ENCODE peak calls at places on chromosomes 4 and X, in nine cellular contexts. P is tibial nerve, Y is fibroblast of lung, S is heart left ventricle, J is left ventricle myocardium inferior, E is IMR-90, A is right lobe of liver, T is cardiac muscle cell, I is WERI-Rb-1. X is an unnamed sample.

GRCh38 chrX:40105016-40105790 is 7.4 kb upstream of the BCOR start:
- DNase-seq in P (no peak), Y (no peak), S (peak; percentile 60), J (peak; percentile 52), E (no peak), A (peak; percentile 61), T (peak; percentile 28), I (no peak), X (no peak)

GRCh38 chrX:153477039-153477438 is 6.7 kb upstream of the HAUS7 start:
- DNase-seq in P (no peak), Y (peak; percentile 30), S (peak; percentile 58), J (no peak), E (peak; percentile 59), A (no peak), T (peak; percentile 71), I (peak; percentile 86), X (no peak)

GRCh38 chr4:186554890-186555827 is at the start of gene MTNR1A:
- DNase-seq in P (no peak), Y (peak; percentile 14), S (no peak), J (no peak), E (no peak), A (no peak), T (peak; percentile 13), I (no peak), X (no peak)

GRCh38 chrX:42027367-42028025 is 104.1 kb upstream of the CASK start:
- DNase-seq in P (no peak), Y (no peak), S (no peak), J (no peak), E (no peak), A (no peak), T (no peak), I (no peak), X (no peak)

GRCh38 chrX:9372866-9373265 is 92.0 kb upstream of the TBL1X start:
- DNase-seq in P (no peak), Y (no peak), S (no peak), J (no peak), E (no peak), A (no peak), T (no peak), I (no peak), X (no peak)

GRCh38 chr4:21991537-21991936 is 43.0 kb upstream of the KCNIP4 start:
- DNase-seq in P (no peak), Y (no peak), S (no peak), J (no peak), E (no peak), A (no peak), T (no peak), I (no peak), X (no peak)

GRCh38 chrX:8879750-8880149 is 78.6 kb upstream of the FAM9A start:
- DNase-seq in P (no peak), Y (peak; percentile 18), S (no peak), J (no peak), E (peak; percentile 3), A (no peak), T (peak; percentile 20), I (peak; percentile 41), X (peak; percentile 1)

GRCh38 chr4:116925900-116926457 is 159.4 kb downstream of the TRAM1L1 start:
- DNase-seq in P (no peak), Y (no peak), S (no peak), J (no peak), E (no peak), A (peak; percentile 21), T (no peak), I (peak; percentile 45), X (no peak)

GRCh38 chrX:69374569-69374968 is 129.6 kb upstream of the NALF2 start:
- DNase-seq in P (no peak), Y (no peak), S (peak; percentile 36), J (no peak), E (no peak), A (no peak), T (peak; percentile 8), I (no peak), X (no peak)

GRCh38 chrX:150768580-150769190 is 75.5 kb downstream of the MTMR1 start:
- DNase-seq in P (no peak), Y (no peak), S (no peak), J (no peak), E (no peak), A (no peak), T (no peak), I (no peak), X (no peak)

GRCh38 chrX:68462653-68463052 is 29.4 kb upstream of the OPHN1 start:
- DNase-seq in P (no peak), Y (peak; percentile 58), S (no peak), J (no peak), E (peak; percentile 47), A (no peak), T (peak; percentile 64), I (peak; percentile 7), X (no peak)

GRCh38 chr4:57037982-57038604 is 59.4 kb downstream of the POLR2B start:
- DNase-seq in P (peak; percentile 45), Y (peak; percentile 53), S (peak; percentile 61), J (peak; percentile 58), E (peak; percentile 55), A (peak; percentile 53), T (peak; percentile 70), I (peak; percentile 65), X (no peak)

GRCh38 chrX:39855748-39856129 is 242.0 kb downstream of the BCOR start:
- DNase-seq in P (no peak), Y (peak; percentile 15), S (no peak), J (no peak), E (peak; percentile 43), A (no peak), T (peak; percentile 26), I (peak; percentile 73), X (peak; percentile 71)

GRCh38 chr4:169620846-169621228 is 459 bp downstream of the CLCN3 start:
- DNase-seq in P (no peak), Y (no peak), S (no peak), J (no peak), E (no peak), A (no peak), T (no peak), I (no peak), X (peak; percentile 10)

GRCh38 chr4:71231073-71231752 is 107.6 kb upstream of the SLC4A4 start:
- DNase-seq in P (peak; percentile 45), Y (peak; percentile 94), S (peak; percentile 96), J (peak; percentile 90), E (peak; percentile 59), A (peak; percentile 94), T (peak; percentile 62), I (no peak), X (no peak)

GRCh38 chr4:7839856-7840255 is 99.8 kb downstream of the AFAP1 start:
- DNase-seq in P (no peak), Y (no peak), S (no peak), J (no peak), E (no peak), A (no peak), T (no peak), I (no peak), X (no peak)

GRCh38 chr4:16713271-16713670 is 185.2 kb downstream of the LDB2 start:
- DNase-seq in P (no peak), Y (no peak), S (no peak), J (no peak), E (no peak), A (no peak), T (no peak), I (no peak), X (no peak)
- H3K27ac ChIP-seq in P (no peak overlapping the region), Y (no peak overlapping the region), S (no peak overlapping the region), J (no peak overlapping the region), E (no peak overlapping the region), A (no peak overlapping the region), T (no peak overlapping the region), I (no peak overlapping the region), X (no peak overlapping the region)

DNA sequence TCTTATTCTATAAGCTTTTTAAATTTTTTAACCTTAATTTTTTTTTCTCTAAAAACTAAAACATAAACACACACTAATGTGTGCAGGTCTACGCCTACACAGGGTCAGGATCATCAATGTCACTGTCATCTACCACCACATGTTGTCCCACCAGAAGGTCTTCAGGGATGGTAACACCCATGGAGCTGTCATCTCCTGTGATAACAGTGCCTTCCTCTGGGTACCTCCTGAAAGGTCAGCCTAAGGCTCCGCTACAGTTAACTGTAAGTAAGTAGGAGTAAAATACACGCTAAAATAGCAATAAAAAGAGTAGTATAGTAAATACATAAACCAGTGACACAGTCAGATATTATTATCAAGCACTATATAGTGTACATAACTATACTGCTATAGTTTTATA is 45.9 kb upstream of the GPRIN3 start:
- DNase-seq in P (no peak), Y (no peak), S (no peak), J (no peak), E (no peak), A (no peak), T (no peak), I (no peak), X (no peak)
- TF ChIP-seq CTCF in P (no peak), Y (no peak), S (no peak), J (no peak), E (no peak), A (no peak), T (no peak), I (peak; percentile 9), X (no peak)

DNA sequence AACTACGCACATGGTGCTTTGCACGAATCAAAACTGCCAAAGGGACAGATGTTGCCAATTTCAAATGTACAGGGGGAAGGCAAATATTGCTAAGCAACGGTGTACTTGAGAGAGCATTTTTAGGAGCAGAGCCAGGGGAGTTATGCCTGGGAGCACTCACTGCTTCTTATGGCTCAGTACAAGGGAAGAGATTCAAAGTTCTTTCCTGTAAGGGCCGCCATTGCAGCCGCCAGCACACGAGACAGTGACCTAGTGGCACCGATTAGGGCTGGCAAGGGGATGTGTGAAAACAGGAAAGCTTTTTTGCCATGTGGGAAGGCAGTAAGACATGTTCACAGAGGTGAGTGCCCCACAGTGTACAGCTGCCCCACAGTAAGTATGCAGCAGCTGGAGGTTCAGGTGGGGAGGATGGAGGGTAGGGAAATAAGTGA is 133.8 kb downstream of the AFF1 start:
- DNase-seq in P (no peak), Y (peak; percentile 63), S (peak; percentile 43), J (no peak), E (no peak), A (no peak), T (peak; percentile 65), I (no peak), X (no peak)
- H3K27ac ChIP-seq in P (no peak overlapping the region), Y (no peak overlapping the region), S (peak overlapping the region; percentile 56), J (peak overlapping the region; percentile 78), E (no peak overlapping the region), A (no peak overlapping the region), T (peak overlapping the region; percentile 65), I (no peak overlapping the region), X (no peak overlapping the region)

DNA sequence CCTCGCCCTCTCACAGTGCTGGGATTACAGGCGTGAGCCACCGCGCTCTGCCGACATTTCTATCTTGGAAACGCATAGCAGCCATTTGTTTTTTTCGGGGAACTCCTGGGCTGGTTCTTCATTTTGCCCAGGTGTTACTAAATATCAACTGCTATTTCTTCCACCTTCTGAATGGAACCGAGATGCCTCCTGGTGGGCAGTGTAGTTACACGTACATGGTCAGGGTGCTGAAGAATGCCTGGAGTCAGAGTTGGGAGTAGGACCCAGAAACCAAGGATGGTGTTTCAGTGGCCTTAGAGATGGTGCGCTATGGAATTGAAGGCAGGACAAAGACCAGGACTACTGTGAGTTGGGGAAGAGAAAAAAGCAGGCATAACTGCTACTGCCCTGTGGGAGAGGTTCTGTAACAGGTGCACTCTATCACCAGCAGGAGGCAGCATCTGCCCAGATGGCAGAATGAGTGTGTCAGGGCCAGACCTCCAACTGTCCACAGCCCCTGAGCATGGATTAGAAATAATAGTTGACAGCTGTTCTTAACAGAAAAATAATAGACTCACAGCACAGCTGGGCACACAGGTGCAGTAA is 81.7 kb downstream of the ZC4H2 start:
- DNase-seq in P (no peak), Y (no peak), S (peak; percentile 32), J (no peak), E (peak; percentile 5), A (peak; percentile 40), T (no peak), I (peak; percentile 33), X (peak; percentile 32)
- TF ChIP-seq CTCF in P (no peak), Y (peak; percentile 5), S (peak; percentile 40), J (peak; percentile 37), E (peak; percentile 39), A (peak; percentile 71), T (no peak), I (peak; percentile 85), X (peak; percentile 24)